ENCODE peak calls at places on chromosomes 13 and 19, in four cellular contexts. B is tibial nerve, Z is kidney, Y is K562. D is an unnamed sample.

GRCh38 chr13:113555141-113555540 is 29.4 kb upstream of the TFDP1 start:
- DNase-seq in B (no peak), Z (peak), Y (no peak), D (peak)

GRCh38 chr13:114143806-114144605 is 11.6 kb upstream of the RASA3 start:
- DNase-seq in B (no peak), Y (peak), Z (peak), D (no peak)

GRCh38 chr19:49983645-49984229 is 22.8 kb upstream of the SIGLEC11 start:
- DNase-seq in B (peak), Z (no peak), Y (peak), D (no peak)

GRCh38 chr13:91346848-91347211 is 657 bp upstream of the MIR17HG start:
- DNase-seq in Y (peak), B (no peak), Z (no peak), D (no peak)

GRCh38 chr19:558770-559439 is 13.5 kb upstream of the BSG start:
- DNase-seq in Y (no peak), Z (peak), B (no peak), D (peak)

GRCh38 chr13:48839171-48839570 is 136.5 kb upstream of the FNDC3A start:
- DNase-seq in Z (no peak), B (no peak), Y (no peak), D (no peak)

GRCh38 chr19:50435221-50435620 is 2.5 kb downstream of the MYBPC2 start:
- DNase-seq in Z (no peak), B (no peak), Y (no peak), D (no peak)

GRCh38 chr13:80157261-80157942 is 183.5 kb downstream of the SPRY2 start:
- DNase-seq in Z (no peak), Y (no peak), B (no peak), D (no peak)

GRCh38 chr13:113820813-113821651 is 42.8 kb downstream of the GAS6 start:
- DNase-seq in Z (no peak), Y (peak), B (peak), D (peak)

GRCh38 chr13:49373699-49374098 is 70.2 kb downstream of the CAB39L start:
- DNase-seq in B (no peak), Y (no peak), Z (no peak), D (no peak)

GRCh38 chr19:7480222-7480974 is 8.4 kb downstream of the PEX11G start:
- DNase-seq in Z (no peak), Y (peak), B (no peak), D (no peak)

GRCh38 chr13:110405597-110406450 is 98.7 kb downstream of the COL4A2 start:
- DNase-seq in B (no peak), Y (no peak), Z (no peak), D (no peak)

GRCh38 chr19:55179570-55180484 is at the start of gene SYT5:
- DNase-seq in Y (peak), Z (no peak), B (no peak), D (no peak)

GRCh38 chr13:26255717-26256277 is 1.9 kb downstream of the CDK8 start:
- DNase-seq in Y (peak), Z (no peak), B (no peak), D (no peak)
- TF ChIP-seq CTCF in Y (peak), Z (no peak), B (no peak), D (peak)

GRCh38 chr19:40781140-40781539 is 3.1 kb downstream of the RAB4B start:
- DNase-seq in Z (no peak), Y (no peak), B (no peak), D (no peak)

GRCh38 chr19:40786060-40787037 is 8.3 kb downstream of the RAB4B start:
- DNase-seq in Y (no peak), B (no peak), Z (no peak), D (no peak)

GRCh38 chr19:40780582-40780981 is 2.5 kb downstream of the RAB4B start:
- DNase-seq in Z (no peak), B (no peak), Y (no peak), D (no peak)

GRCh38 chr19:40783711-40784110 is 5.7 kb downstream of the RAB4B start:
- DNase-seq in Z (no peak), B (no peak), Y (no peak), D (no peak)

DNA sequence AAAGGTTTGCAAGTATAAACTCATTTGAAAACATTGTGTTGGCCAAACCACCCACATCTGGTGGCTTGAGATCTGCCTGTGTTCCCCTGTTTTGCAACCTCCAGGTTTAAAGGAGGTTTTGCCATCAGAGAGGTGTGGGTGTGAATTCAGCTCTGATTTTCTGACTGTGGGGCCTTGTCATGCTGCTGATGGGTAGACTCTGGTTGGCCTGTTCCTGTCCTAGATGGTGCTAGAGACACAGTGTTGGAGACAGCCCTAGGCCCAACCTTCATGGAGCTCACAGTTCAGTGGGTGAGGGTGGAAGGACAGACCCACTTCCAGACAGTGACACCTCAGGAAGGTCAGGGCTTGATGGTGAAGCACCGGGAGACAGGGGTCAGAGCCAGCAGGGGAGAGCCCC is 7.5 kb downstream of the RAB4B start:
- DNase-seq in Z (no peak), B (no peak), Y (no peak), D (no peak)
- TF ChIP-seq CTCF in Z (no peak), B (no peak), Y (no peak), D (no peak)

DNA sequence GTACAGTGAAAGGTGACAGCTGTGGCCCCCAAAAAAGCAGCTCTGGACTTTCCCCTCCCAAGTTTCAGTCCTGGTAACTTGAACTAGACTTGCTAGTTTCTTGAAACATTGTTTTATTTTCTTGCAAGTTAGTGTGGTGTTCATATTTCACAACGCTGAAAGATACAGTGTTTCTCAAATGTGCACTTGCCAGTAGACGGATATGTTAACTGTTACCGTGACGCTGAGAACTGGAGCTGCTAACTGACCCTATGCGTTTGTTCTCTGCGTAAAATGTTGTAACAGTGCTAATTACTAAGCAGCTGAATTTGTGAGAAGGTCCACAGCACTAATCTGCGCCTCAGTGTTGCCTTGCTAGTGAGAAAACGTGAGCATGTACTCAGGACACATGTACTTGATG is 79.6 kb downstream of the GGACT start:
- DNase-seq in Y (no peak), Z (no peak), B (no peak), D (no peak)
- TF ChIP-seq CTCF in Y (no peak), Z (no peak), B (no peak), D (no peak)

DNA sequence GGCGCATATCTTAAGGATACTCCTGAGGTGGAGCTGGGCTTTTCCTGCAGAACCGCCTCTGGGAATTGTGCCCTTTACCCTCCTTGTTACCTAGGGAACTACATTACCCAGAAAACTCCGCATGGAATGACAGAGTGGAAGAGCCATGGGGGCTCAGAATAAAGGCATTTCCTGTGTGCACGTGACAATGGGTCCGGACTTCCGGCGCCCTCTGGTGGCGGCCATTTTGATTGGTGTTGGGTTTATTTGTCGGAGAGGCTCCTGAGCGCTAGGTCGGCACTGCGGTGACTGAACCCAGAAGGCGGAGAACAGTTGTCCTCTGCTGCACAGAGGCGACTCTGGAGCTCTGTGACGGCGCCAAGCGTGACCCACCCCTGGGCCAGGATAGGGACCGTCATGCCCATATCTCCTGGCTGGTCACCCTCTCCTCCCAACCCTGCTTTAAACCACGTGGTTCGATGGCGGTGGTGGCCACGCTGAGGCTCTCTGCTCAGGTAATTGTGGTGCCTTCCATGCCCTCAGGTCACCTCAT is at the start of gene ZNF587B:
- DNase-seq in B (no peak), Y (peak), Z (peak), D (peak)
- TF ChIP-seq CTCF in B (no peak), Y (peak), Z (peak), D (peak)

GRCh38 chr19:12715929-12716328 is 7.8 kb downstream of the TNPO2 start:
- DNase-seq in Y (no peak), Z (no peak), B (no peak), D (no peak)
- TF ChIP-seq CTCF in Y (no peak), Z (no peak), B (no peak), D (no peak)

DNA sequence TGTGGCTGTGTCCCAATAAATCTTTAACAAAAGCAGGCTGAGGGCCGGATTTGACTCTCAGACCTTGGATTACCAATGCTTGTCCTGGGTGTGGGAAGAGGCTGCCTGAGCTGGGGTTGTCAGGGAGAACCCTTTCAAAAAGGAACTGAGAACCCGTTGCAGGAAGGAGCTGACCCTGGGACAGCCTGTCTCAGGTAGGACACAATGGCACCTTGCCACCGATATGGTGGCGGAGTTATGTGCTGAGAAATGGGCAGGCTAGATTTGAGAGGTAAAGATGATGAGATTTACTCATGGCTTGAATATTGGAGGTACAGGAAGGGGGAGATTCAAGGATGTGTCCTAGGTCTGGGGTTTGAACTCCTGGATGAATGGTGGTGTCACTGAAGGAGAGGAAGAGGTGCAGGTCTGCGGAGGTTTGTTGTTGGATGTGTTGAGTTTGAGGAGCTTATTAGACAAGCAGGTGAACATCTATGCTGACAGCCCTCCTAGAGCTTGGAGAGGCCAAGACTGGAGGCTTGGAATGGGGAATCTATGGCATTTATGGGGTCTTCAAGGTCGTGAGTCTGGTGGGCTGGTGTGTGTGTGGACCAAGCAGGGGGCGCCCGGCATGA is 7.2 kb downstream of the PLEKHF1 start:
- DNase-seq in Y (peak), Z (no peak), B (no peak), D (no peak)
- TF ChIP-seq CTCF in Y (no peak), Z (no peak), B (no peak), D (no peak)

GRCh38 chr13:99980201-99981114 is 1.1 kb upstream of the ZIC2 start:
- DNase-seq in Z (peak), B (no peak), Y (peak), D (peak)
- TF ChIP-seq CTCF in Z (no peak), B (no peak), Y (no peak), D (no peak)

GRCh38 chr19:57613941-57614743 is at the start of gene ZNF134:
- DNase-seq in Y (peak), Z (peak), B (peak), D (peak)
- TF ChIP-seq CTCF in Y (no peak), Z (peak), B (peak), D (peak)